ENCODE peak calls at places on chromosomes 2 and 18, in four cellular contexts. J is psoas muscle, L is substantia nigra, V is tibial artery. K is an unnamed sample.

GRCh38 chr18:26460449-26461091 is 87.8 kb downstream of the KCTD1 start:
- DNase-seq in J (no peak), V (no peak), L (no peak), K (no peak)

GRCh38 chr2:96427917-96428316 is 77.2 kb downstream of the NEURL3 start:
- DNase-seq in L (no peak), V (no peak), J (no peak), K (no peak)

GRCh38 chr2:161134547-161135518 is 25.4 kb upstream of the TANK start:
- DNase-seq in J (no peak), L (peak; percentile 7), V (no peak), K (no peak)

GRCh38 chr2:136253288-136254004 is 135.5 kb upstream of the CXCR4 start:
- DNase-seq in V (peak; percentile 72), L (no peak), J (peak; percentile 55), K (no peak)

GRCh38 chr18:11506871-11507270 is 102.5 kb upstream of the SLC35G4 start:
- DNase-seq in L (no peak), V (no peak), J (no peak), K (no peak)

GRCh38 chr2:239806276-239806675 is 218.9 kb downstream of the NDUFA10 start:
- DNase-seq in V (no peak), J (no peak), L (no peak), K (no peak)

GRCh38 chr2:184468826-184469225 is 129.5 kb upstream of the ZNF804A start:
- DNase-seq in J (no peak), V (no peak), L (no peak), K (no peak)

GRCh38 chr18:68399721-68400120 is 315.2 kb downstream of the TMX3 start:
- DNase-seq in J (no peak), V (no peak), L (no peak), K (no peak)

GRCh38 chr2:174593574-174594203 is 3.9 kb downstream of the WIPF1 start:
- DNase-seq in V (no peak), J (no peak), L (no peak), K (no peak)

GRCh38 chr2:105388971-105389381 is 9.9 kb downstream of the FHL2 start:
- DNase-seq in V (no peak), L (no peak), J (no peak), K (no peak)

GRCh38 chr2:120044336-120044735 is 31.5 kb downstream of the EPB41L5 start:
- DNase-seq in J (no peak), V (no peak), L (no peak), K (no peak)

GRCh38 chr2:133791191-133791590 is 222.9 kb upstream of the NCKAP5 start:
- DNase-seq in V (no peak), J (no peak), L (no peak), K (no peak)

GRCh38 chr2:57842531-57842930 is 204.1 kb upstream of the VRK2 start:
- DNase-seq in J (no peak), L (no peak), V (no peak), K (no peak)

GRCh38 chr2:13106302-13106701 is 389.6 kb downstream of the TRIB2 start:
- DNase-seq in J (no peak), L (no peak), V (no peak), K (no peak)

GRCh38 chr2:9221223-9221622 is 14.6 kb downstream of the ASAP2 start:
- DNase-seq in V (no peak), L (no peak), J (no peak), K (no peak)

GRCh38 chr18:12049983-12050811 is 43.4 kb upstream of the ANKRD62 start:
- DNase-seq in L (no peak), J (no peak), V (no peak), K (no peak)

GRCh38 chr2:132627542-132627941 is 42.5 kb downstream of the LYPD1 start:
- DNase-seq in J (no peak), L (no peak), V (no peak), K (no peak)

GRCh38 chr2:88443353-88443938 is 9.0 kb downstream of the FOXI3 start:
- DNase-seq in J (no peak), L (no peak), V (peak; percentile 15), K (no peak)

GRCh38 chr2:65387017-65387416 is 45.4 kb downstream of the SPRED2 start:
- DNase-seq in V (no peak), J (no peak), L (no peak), K (no peak)

GRCh38 chr18:79395761-79396404 is at the start of gene NFATC1:
- DNase-seq in J (peak; percentile 90), L (peak; percentile 38), V (peak; percentile 95), K (peak; percentile 9)

GRCh38 chr2:160399880-160400279 is 93.7 kb downstream of the RBMS1 start:
- DNase-seq in J (no peak), V (no peak), L (no peak), K (no peak)

GRCh38 chr2:33136056-33136455 is 189.3 kb downstream of the LTBP1 start:
- DNase-seq in V (no peak), L (no peak), J (no peak), K (no peak)

GRCh38 chr18:34330308-34330707 is 105.6 kb upstream of the NOL4 start:
- DNase-seq in L (no peak), V (no peak), J (no peak), K (no peak)

GRCh38 chr2:12960671-12961070 is 243.9 kb downstream of the TRIB2 start:
- DNase-seq in L (no peak), V (no peak), J (no peak), K (no peak)

GRCh38 chr2:147910990-147911473 is 66.2 kb downstream of the ACVR2A start:
- DNase-seq in L (no peak), J (no peak), V (no peak), K (no peak)

GRCh38 chr2:240469239-240469636 is 33.8 kb downstream of the GPC1 start:
- DNase-seq in J (peak; percentile 49), V (no peak), L (no peak), K (no peak)

GRCh38 chr2:136081582-136082210 is 36.3 kb downstream of the CXCR4 start:
- DNase-seq in V (no peak), J (no peak), L (no peak), K (no peak)

GRCh38 chr2:195535911-195536522 is 121.0 kb upstream of the SLC39A10 start:
- DNase-seq in L (no peak), J (no peak), V (no peak), K (no peak)

GRCh38 chr2:205746408-205746785 is 64.1 kb downstream of the NRP2 start:
- DNase-seq in V (no peak), J (no peak), L (peak; percentile 20), K (no peak)

GRCh38 chr2:215505044-215505786 is 69.3 kb upstream of the FN1 start:
- DNase-seq in J (no peak), V (no peak), L (no peak), K (no peak)
- H3K27ac ChIP-seq in J (no peak overlapping the region), V (peak overlapping the region; percentile 37), L (no peak overlapping the region), K (no peak overlapping the region)

GRCh38 chr2:102238778-102239177 is 52.0 kb downstream of the IL1RL2 start:
- DNase-seq in L (no peak), V (no peak), J (no peak), K (no peak)

GRCh38 chr2:102239344-102239743 is 52.5 kb downstream of the IL1RL2 start:
- DNase-seq in V (no peak), L (no peak), J (no peak), K (no peak)

GRCh38 chr2:102237176-102237575 is 50.4 kb downstream of the IL1RL2 start:
- DNase-seq in J (no peak), V (no peak), L (no peak), K (no peak)

GRCh38 chr2:102236132-102236531 is 49.3 kb downstream of the IL1RL2 start:
- DNase-seq in L (no peak), V (no peak), J (no peak), K (no peak)

DNA sequence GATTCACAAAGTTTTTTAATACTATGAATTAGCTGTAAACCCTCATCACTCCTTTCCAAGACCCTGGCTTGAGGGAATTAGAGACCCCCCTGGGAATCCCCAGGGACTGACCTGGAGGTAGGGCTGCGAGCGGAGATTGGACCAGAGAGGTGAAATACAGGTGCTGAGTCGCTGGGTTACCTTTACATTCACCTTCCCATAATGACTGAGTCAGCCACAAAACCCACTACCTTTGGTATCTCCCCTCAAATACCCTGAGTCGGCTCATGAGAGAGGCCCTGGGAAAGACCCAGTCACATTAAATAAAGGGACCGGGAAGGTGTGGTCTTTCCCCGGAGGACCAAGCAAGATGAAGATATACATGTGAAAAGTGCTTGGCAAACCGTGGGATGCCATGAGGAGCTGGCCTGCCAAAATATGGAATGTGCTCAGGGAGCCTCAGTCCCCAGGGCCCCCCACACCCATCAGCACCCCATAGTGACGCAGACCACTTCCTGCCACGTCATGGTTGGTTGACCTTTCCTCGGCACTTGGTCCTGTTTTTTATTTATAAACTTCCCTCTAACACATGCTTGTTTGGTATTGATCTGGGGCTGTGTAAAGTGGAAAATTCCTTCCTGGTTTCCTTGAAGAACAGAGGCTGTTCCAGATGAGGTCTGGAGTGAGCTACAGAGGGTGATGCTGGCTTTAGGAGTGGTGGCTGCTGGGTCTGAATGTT is 51.4 kb downstream of the IL1RL2 start:
- DNase-seq in J (no peak), L (no peak), V (no peak), K (no peak)
- H3K27ac ChIP-seq in J (no peak overlapping the region), L (no peak overlapping the region), V (no peak overlapping the region), K (no peak overlapping the region)

DNA sequence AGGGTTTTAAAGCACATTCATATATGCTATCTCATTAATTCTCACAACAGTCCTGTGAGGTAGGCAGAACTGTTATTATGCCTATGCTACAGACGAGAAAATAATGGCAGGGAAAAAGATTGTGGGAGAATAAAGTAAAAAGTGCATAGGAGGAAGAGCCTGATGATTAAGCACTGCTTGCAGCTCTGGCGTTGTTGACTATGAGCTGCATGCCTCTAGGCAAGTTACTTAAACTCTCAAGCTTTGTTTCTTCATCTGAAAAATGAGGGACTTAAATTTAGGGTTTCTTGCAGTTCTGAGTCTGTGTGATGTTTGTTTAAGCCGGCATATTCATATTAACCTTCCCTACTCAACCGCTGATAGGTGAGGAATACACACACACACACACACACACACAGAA is 51.6 kb upstream of the RAPH1 start:
- DNase-seq in V (no peak), L (no peak), J (no peak), K (no peak)
- H3K27ac ChIP-seq in V (no peak overlapping the region), L (no peak overlapping the region), J (no peak overlapping the region), K (no peak overlapping the region)

GRCh38 chr2:102226171-102226570 is 39.3 kb downstream of the IL1RL2 start:
- DNase-seq in L (no peak), J (no peak), V (no peak), K (no peak)

GRCh38 chr2:102229141-102229764 is 42.4 kb downstream of the IL1RL2 start:
- DNase-seq in J (no peak), V (no peak), L (no peak), K (no peak)

GRCh38 chr2:102224824-102225739 is 38.3 kb downstream of the IL1RL2 start:
- DNase-seq in V (no peak), J (no peak), L (no peak), K (no peak)

GRCh38 chr2:102230410-102230909 is 43.6 kb downstream of the IL1RL2 start:
- DNase-seq in V (no peak), J (no peak), L (no peak), K (no peak)

DNA sequence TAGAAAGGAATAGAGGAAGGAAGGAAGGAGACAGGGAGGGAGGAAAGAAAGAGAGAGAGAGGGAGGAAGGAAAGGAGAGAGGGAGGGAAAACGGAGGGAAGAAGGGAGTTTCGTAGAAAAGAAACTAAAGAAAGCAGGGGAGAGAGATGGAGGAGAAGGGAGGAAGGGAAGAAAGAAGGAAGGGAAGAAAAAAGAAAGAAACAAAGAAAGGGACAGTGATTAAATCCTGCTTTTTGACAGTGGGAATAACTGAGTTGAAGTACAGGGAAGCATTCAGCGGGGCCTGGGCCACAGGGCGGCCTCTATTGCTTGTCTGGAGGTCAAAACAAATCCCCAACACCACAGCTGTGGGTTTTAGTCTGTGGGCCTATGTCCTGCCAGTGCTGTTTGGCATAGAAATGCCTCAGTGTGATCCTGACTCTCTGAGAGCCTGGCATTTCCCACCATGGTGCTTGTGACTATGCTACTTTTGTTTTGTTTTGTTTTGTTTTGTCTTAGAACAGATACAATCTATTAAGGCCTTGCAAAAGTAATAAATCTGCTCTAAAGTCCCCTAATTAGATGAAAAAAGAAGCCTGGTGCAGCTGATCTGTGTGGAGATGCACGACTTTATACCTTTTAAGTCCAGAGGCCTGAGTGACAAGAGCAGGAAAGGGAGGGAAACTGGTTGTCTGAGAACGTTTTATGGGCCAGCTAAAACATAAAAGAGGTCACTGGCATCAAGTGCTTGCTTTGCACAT is 40.0 kb downstream of the IL1RL2 start:
- DNase-seq in L (peak; percentile 32), J (no peak), V (no peak), K (peak; percentile 51)
- H3K27ac ChIP-seq in L (peak overlapping the region; percentile 65), J (peak overlapping the region; percentile 93), V (peak overlapping the region; percentile 84), K (peak overlapping the region; percentile 94)